ENCODE peak calls at places on chromosomes 1 and 21, in eight cellular contexts. Z is thoracic aorta; H is GM20000; C is HTR-8/SVneo; F is HFFc6; W is effector memory CD8-positive, alpha-beta T cell; J is mammary epithelial cell; M is kidney epithelial cell. A is an unnamed sample.
A peak's percentile ranks its signal among the peaks of the same experiment; 100 is the strongest.

GRCh38 chr1:2650967-2651645 is 18.3 kb upstream of the MMEL1 start:
- DNase-seq in Z (no peak), H (no peak), C (no peak), F (no peak), W (no peak), J (no peak), M (no peak), A (no peak)

GRCh38 chr1:242826706-242827336 is 302.3 kb upstream of the PLD5 start:
- DNase-seq in Z (no peak), H (no peak), C (no peak), F (no peak), W (no peak), J (no peak), M (no peak), A (no peak)

GRCh38 chr1:228367798-228368791 is 38.5 kb downstream of the TRIM11 start:
- DNase-seq in Z (no peak), H (no peak), C (no peak), F (no peak), W (no peak), J (no peak), M (no peak), A (no peak)

GRCh38 chr1:40264354-40264781 is 6.3 kb downstream of the ZMPSTE24 start:
- DNase-seq in Z (no peak), H (no peak), C (no peak), F (no peak), W (no peak), J (peak; percentile 47), M (no peak), A (no peak)

GRCh38 chr1:10860218-10860617 is 63.8 kb upstream of the CASZ1 start:
- DNase-seq in Z (no peak), H (no peak), C (no peak), F (no peak), W (no peak), J (no peak), M (no peak), A (no peak)

GRCh38 chr1:175129182-175129581 is 61.5 kb downstream of the TNN start:
- DNase-seq in Z (no peak), H (no peak), C (no peak), F (peak; percentile 59), W (no peak), J (peak; percentile 36), M (no peak), A (no peak)

GRCh38 chr1:196678510-196678884 is 26.7 kb downstream of the CFH start:
- DNase-seq in Z (no peak), H (no peak), C (peak; percentile 20), F (peak; percentile 60), W (no peak), J (peak; percentile 24), M (peak; percentile 26), A (no peak)

GRCh38 chr1:152035406-152036315 is 1.1 kb downstream of the S100A11 start:
- DNase-seq in Z (no peak), H (no peak), C (no peak), F (no peak), W (no peak), J (no peak), M (no peak), A (peak; percentile 48)

GRCh38 chr21:46179708-46180078 is 4.6 kb downstream of the SPATC1L start:
- DNase-seq in Z (no peak), H (no peak), C (no peak), F (no peak), W (no peak), J (no peak), M (no peak), A (no peak)

GRCh38 chr1:99645699-99646531 is at the start of gene PALMD:
- DNase-seq in Z (no peak), H (no peak), C (no peak), F (no peak), W (no peak), J (peak; percentile 81), M (no peak), A (peak; percentile 41)

A was measured in Caki2.